ENCODE peak calls at places on chromosome 22, in five cellular contexts. S is fibroblast of lung, A is mucosa of descending colon, U is body of pancreas, X is Karpas-422. B is an unnamed sample. For H3K4me1, the result is how much of the 10 kb centered on the place peaks cover.

GRCh38 chr22:49670610-49671330 is 156.9 kb downstream of the BRD1 start:
- DNase-seq in S (no peak), A (no peak), U (peak), X (no peak), B (peak)

GRCh38 chr22:50250555-50251471 is at the start of gene HDAC10:
- DNase-seq in S (peak), A (peak), U (peak), X (peak), B (peak)

GRCh38 chr22:23099525-23099792 is 29.1 kb downstream of the GNAZ start:
- DNase-seq in S (no peak), A (no peak), U (no peak), X (no peak), B (no peak)

GRCh38 chr22:23677701-23677995 is 13.2 kb upstream of the RGL4 start:
- DNase-seq in S (no peak), A (no peak), U (no peak), X (no peak), B (no peak)

GRCh38 chr22:40547729-40548143 is 88.8 kb downstream of the MRTFA start:
- DNase-seq in S (peak), A (no peak), U (no peak), X (no peak), B (no peak)

GRCh38 chr22:28014141-28015055 is 95.3 kb upstream of the PITPNB start:
- DNase-seq in S (no peak), A (no peak), U (no peak), X (no peak), B (peak)

GRCh38 chr22:37270928-37271650 is 11.2 kb upstream of the CYTH4 start:
- DNase-seq in S (peak), A (no peak), U (no peak), X (no peak), B (peak)

GRCh38 chr22:24810043-24810749 is 4.2 kb downstream of the SGSM1 start:
- DNase-seq in S (no peak), A (no peak), U (no peak), X (no peak), B (no peak)

GRCh38 chr22:22720724-22721261 is 76.4 kb downstream of the GGTLC2 start:
- DNase-seq in S (no peak), A (peak), U (no peak), X (peak), B (no peak)

GRCh38 chr22:26322179-26322905 is 106.7 kb upstream of the ASPHD2 start:
- DNase-seq in S (peak), A (no peak), U (no peak), X (no peak), B (no peak)

GRCh38 chr22:27491888-27492287 is 309.7 kb downstream of the MN1 start:
- DNase-seq in S (no peak), A (no peak), U (no peak), X (no peak), B (no peak)

GRCh38 chr22:32522237-32522636 is 47.6 kb downstream of the FBXO7 start:
- DNase-seq in S (no peak), A (no peak), U (no peak), X (no peak), B (no peak)

GRCh38 chr22:23236440-23237139 is 56.3 kb downstream of the BCR start:
- DNase-seq in S (no peak), A (no peak), U (no peak), X (no peak), B (no peak)

GRCh38 chr22:40479887-40480538 is 109.6 kb downstream of the SGSM3 start:
- DNase-seq in S (peak), A (no peak), U (no peak), X (no peak), B (no peak)

GRCh38 chr22:38460367-38460952 is 5.5 kb upstream of the KCNJ4 start:
- DNase-seq in S (no peak), A (no peak), U (no peak), X (no peak), B (no peak)

GRCh38 chr22:25987948-25988347 is 181.3 kb upstream of the SEZ6L start:
- DNase-seq in S (no peak), A (no peak), U (no peak), X (peak), B (no peak)

GRCh38 chr22:30234786-30235470 is 11.6 kb downstream of the LIF start:
- DNase-seq in S (peak), A (no peak), U (peak), X (no peak), B (no peak)

GRCh38 chr22:36921309-36922096 is 8.1 kb downstream of the CSF2RB start:
- DNase-seq in S (no peak), A (no peak), U (no peak), X (no peak), B (no peak)

GRCh38 chr22:30187726-30188407 is 58.7 kb downstream of the LIF start:
- DNase-seq in S (peak), A (no peak), U (no peak), X (no peak), B (no peak)

GRCh38 chr22:43506487-43506886 is 94.7 kb downstream of the MPPED1 start:
- DNase-seq in S (no peak), A (no peak), U (no peak), X (no peak), B (peak)

GRCh38 chr22:38924197-38924952 is 33.0 kb upstream of the APOBEC3A start:
- DNase-seq in S (peak), A (peak), U (peak), X (no peak), B (peak)

GRCh38 chr22:38284042-38284402 is 11.2 kb upstream of the TMEM184B start:
- DNase-seq in S (peak), A (no peak), U (peak), X (no peak), B (no peak)

GRCh38 chr22:20750461-20751184 is 23.3 kb upstream of the SERPIND1 start:
- DNase-seq in S (peak), A (peak), U (peak), X (no peak), B (no peak)

GRCh38 chr22:23065495-23066122 is 4.7 kb upstream of the GNAZ start:
- DNase-seq in S (no peak), A (no peak), U (peak), X (no peak), B (peak)

GRCh38 chr22:33656808-33657628 is 263.3 kb downstream of the LARGE1 start:
- DNase-seq in S (no peak), A (no peak), U (no peak), X (no peak), B (no peak)

GRCh38 chr22:25139062-25139461 is 60.6 kb upstream of the CRYBB3 start:
- DNase-seq in S (no peak), A (peak), U (no peak), X (no peak), B (no peak)

GRCh38 chr22:48687606-48688005 is 1140.1 kb downstream of the BRD1 start:
- DNase-seq in S (no peak), A (no peak), U (no peak), X (no peak), B (no peak)

GRCh38 chr22:48456449-48456848 is 1371.2 kb downstream of the BRD1 start:
- DNase-seq in S (no peak), A (no peak), U (no peak), X (no peak), B (peak)

GRCh38 chr22:46007848-46008261 is 30.9 kb upstream of the WNT7B start:
- DNase-seq in S (peak), A (no peak), U (peak), X (no peak), B (peak)
- H3K4me1 ChIP-seq in S (under half), A (under half), U (under half), X (under half), B (under half)

GRCh38 chr22:42436402-42436801 is 4.2 kb upstream of the NFAM1 start:
- DNase-seq in S (no peak), A (no peak), U (no peak), X (no peak), B (no peak)
- H3K4me1 ChIP-seq in S (under half), A (under half), U (under half), X (half or more), B (under half)

DNA sequence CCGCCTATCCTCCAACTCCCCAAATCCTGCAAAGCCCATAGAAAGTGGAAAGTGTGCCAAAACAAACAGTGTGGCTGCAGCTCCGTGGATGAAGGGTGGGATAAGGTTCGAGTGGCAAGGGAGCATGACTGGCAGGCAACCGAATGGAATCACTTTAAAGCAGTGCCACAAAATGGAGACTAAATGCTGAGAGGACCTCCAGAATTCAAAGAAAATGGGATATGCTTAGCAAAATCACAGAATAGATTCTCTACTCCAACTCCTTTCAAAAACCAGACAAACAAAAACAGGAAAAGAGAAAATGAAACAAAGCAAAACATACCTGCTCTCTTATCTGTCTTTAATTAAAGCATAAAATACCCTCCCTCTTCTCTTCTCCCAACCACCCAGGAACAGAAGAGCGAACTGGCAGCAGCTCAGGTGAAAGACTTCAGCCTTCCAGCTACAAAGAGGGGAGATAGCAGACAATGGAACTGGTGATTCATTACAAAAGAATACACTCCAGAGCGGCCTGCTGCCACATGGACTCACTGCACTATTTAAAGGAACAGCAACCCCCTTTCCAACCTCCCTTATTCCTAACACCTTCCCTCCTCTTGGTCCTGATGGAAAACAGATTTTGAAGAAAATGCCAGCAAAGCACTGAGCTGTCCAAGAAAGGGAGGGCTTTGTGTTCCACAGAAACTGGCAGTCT is 118.5 kb downstream of the APOL5 start:
- DNase-seq in S (peak), A (peak), U (peak), X (peak), B (no peak)
- H3K4me1 ChIP-seq in S (under half), A (under half), U (under half), X (under half), B (half or more)

GRCh38 chr22:45949258-45949870 is 27.6 kb downstream of the WNT7B start:
- DNase-seq in S (no peak), A (no peak), U (no peak), X (no peak), B (no peak)
- H3K4me1 ChIP-seq in S (under half), A (under half), U (under half), X (under half), B (under half)

GRCh38 chr22:31289335-31289734 is 3.0 kb downstream of the PIK3IP1 start:
- DNase-seq in S (no peak), A (peak), U (no peak), X (no peak), B (no peak)

GRCh38 chr22:31291716-31292644 is at the start of gene PIK3IP1:
- DNase-seq in S (peak), A (peak), U (peak), X (peak), B (peak)

GRCh38 chr22:31290494-31291402 is 1.5 kb downstream of the PIK3IP1 start:
- DNase-seq in S (peak), A (peak), U (peak), X (peak), B (peak)

GRCh38 chr22:31288496-31289235 is 3.6 kb downstream of the PIK3IP1 start:
- DNase-seq in S (no peak), A (no peak), U (no peak), X (peak), B (no peak)

GRCh38 chr22:31291403-31291715 is 929 bp downstream of the PIK3IP1 start:
- DNase-seq in S (no peak), A (no peak), U (no peak), X (peak), B (no peak)
- H3K4me1 ChIP-seq in S (under half), A (under half), U (under half), X (half or more), B (half or more)

GRCh38 chr22:46753761-46754109 is 8.7 kb upstream of the TBC1D22A start:
- DNase-seq in S (no peak), A (no peak), U (no peak), X (no peak), B (no peak)

GRCh38 chr22:46754110-46754799 is 8.2 kb upstream of the TBC1D22A start:
- DNase-seq in S (peak), A (peak), U (peak), X (no peak), B (peak)

GRCh38 chr22:46752911-46753310 is 9.5 kb upstream of the TBC1D22A start:
- DNase-seq in S (no peak), A (no peak), U (no peak), X (no peak), B (no peak)

GRCh38 chr22:46752286-46752685 is 10.2 kb upstream of the TBC1D22A start:
- DNase-seq in S (no peak), A (no peak), U (no peak), X (no peak), B (no peak)

DNA sequence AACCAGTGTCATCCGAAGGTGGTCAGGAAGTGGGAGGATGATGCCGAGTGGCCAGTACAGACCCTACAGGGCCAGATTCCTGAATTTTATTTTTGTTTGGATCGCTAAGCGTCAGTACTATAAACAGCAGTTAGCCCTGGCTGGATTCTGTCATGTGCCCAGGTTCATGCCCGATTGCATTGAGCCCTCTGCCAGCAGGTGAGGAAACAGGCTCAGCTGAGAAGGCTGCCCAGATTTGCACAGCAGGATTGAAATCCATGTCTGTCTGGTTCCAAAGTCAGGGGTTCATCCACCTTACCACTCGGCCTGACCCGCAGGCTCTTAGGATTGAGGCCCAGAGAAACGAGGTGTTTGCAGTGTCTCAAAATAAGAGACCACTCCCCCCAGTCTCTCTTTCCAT is 9.1 kb upstream of the TBC1D22A start:
- DNase-seq in S (no peak), A (no peak), U (no peak), X (no peak), B (no peak)
- H3K4me1 ChIP-seq in S (under half), A (under half), U (under half), X (under half), B (half or more)

DNA sequence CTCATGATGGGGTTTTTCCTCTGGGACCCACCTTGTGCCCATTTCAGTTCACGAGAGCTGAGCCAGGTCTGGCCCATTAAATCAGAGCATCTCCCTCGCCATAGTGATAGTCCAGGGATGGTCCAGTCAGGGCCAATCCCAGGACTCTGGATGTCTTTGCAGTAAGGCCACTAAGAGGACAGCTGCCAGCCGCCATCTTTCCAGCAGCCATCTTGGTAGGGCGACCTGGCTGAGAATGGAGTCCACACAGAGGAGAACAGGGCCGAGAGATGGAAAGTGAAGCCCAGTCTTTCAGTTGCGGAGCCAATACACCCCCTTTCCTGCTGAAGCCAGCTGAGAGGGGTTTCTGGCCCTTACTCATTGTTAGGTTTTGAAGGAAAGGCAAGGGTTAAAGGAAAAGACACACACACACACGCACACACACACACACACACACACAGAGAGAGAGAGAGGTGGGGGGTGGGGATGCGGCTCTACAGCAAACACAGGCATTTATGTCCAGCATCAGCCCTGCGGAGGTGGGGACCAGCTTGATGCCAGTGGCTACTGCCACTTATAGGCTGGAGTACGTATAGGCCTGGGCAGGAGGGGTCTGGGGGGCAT is 12.4 kb upstream of the KIAA0930 start:
- DNase-seq in S (no peak), A (no peak), U (no peak), X (no peak), B (no peak)
- H3K4me1 ChIP-seq in S (under half), A (under half), U (under half), X (under half), B (under half)

DNA sequence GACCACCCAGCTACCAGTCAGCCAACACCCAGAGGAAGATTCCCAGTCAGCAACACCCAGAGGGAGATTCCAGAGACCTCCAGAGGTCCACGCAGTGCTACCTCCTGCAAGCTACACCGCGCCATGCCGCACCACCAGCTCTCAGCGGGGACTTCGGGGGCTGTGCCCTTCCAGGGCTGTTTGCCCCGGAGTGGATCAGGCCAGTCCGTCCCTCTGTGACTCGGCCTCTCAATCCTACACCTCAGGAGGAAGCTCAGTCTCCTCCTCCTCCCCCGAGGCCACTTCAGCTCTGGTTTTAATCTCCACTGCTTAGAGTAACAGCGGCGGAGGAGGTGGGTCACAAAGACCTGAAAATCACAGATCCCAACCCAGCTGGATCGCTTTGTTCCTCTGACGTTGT is 68.6 kb downstream of the PHF21B start:
- DNase-seq in S (no peak), A (no peak), U (no peak), X (no peak), B (no peak)
- H3K4me1 ChIP-seq in S (under half), A (under half), U (under half), X (under half), B (under half)